ENCODE peak calls at places on chromosomes 12 and 14, in seven cellular contexts. K is stomach, A is endothelial cell of umbilical vein, M is GM12892, H is transverse colon, I is GM12878, N is spleen. F is an unnamed sample.

GRCh38 chr12:132393991-132394949 is 64.9 kb upstream of the GALNT9 start:
- DNase-seq in M (no peak), H (peak; percentile 0), I (no peak), A (no peak), K (no peak), N (peak; percentile 43), F (no peak)

GRCh38 chr12:48936379-48936979 is 11.2 kb upstream of the FKBP11 start:
- DNase-seq in I (no peak), H (peak; percentile 80), A (peak; percentile 64), N (peak; percentile 86), K (peak; percentile 78), M (peak; percentile 74), F (peak; percentile 71)

GRCh38 chr12:131785763-131786330 is 42.3 kb upstream of the MMP17 start:
- DNase-seq in A (no peak), I (no peak), H (no peak), N (no peak), M (no peak), K (no peak), F (no peak)

GRCh38 chr12:132495629-132496207 is 5.8 kb downstream of the FBRSL1 start:
- DNase-seq in H (no peak), A (no peak), I (no peak), N (no peak), K (no peak), M (no peak), F (no peak)

GRCh38 chr12:54631551-54631950 is 3.1 kb downstream of the LACRT start:
- DNase-seq in H (no peak), M (no peak), K (no peak), N (no peak), A (no peak), I (no peak), F (no peak)

GRCh38 chr14:92615451-92615850 is 101.9 kb downstream of the RIN3 start:
- DNase-seq in M (no peak), N (peak; percentile 90), K (no peak), H (no peak), I (peak; percentile 66), A (no peak), F (no peak)

GRCh38 chr14:53953002-53953827 is 3.4 kb downstream of the BMP4 start:
- DNase-seq in M (no peak), K (peak; percentile 69), A (peak; percentile 94), I (no peak), H (peak; percentile 78), N (peak; percentile 77), F (no peak)

GRCh38 chr14:79467837-79468236 is 743.5 kb downstream of the DIO2 start:
- DNase-seq in A (no peak), M (no peak), N (no peak), K (no peak), H (peak; percentile 69), I (no peak), F (no peak)

GRCh38 chr12:113340061-113340460 is 5.2 kb upstream of the SLC8B1 start:
- DNase-seq in A (no peak), N (no peak), K (no peak), M (no peak), I (no peak), H (no peak), F (no peak)

GRCh38 chr14:34449819-34450541 is 12.1 kb downstream of the SPTSSA start:
- DNase-seq in M (no peak), I (no peak), H (no peak), A (no peak), N (no peak), K (no peak), F (no peak)

GRCh38 chr12:95158919-95159318 is 58.3 kb downstream of the FGD6 start:
- DNase-seq in H (no peak), M (no peak), N (no peak), K (no peak), I (no peak), A (no peak), F (no peak)

GRCh38 chr14:101151226-101151929 is 247.9 kb upstream of the RTL1 start:
- DNase-seq in N (no peak), I (no peak), M (no peak), K (no peak), A (no peak), H (no peak), F (no peak)

GRCh38 chr12:90829044-90829443 is 125.9 kb downstream of the CCER1 start:
- DNase-seq in I (no peak), H (no peak), N (no peak), K (no peak), A (no peak), M (no peak), F (no peak)

GRCh38 chr12:8475508-8475907 is 19.7 kb downstream of the CLEC6A start:
- DNase-seq in K (no peak), I (no peak), H (no peak), N (no peak), M (no peak), A (no peak), F (no peak)

GRCh38 chr14:20799444-20799843 is 3.2 kb downstream of the RNASE1 start:
- DNase-seq in N (no peak), A (peak; percentile 64), M (no peak), I (no peak), K (no peak), H (no peak), F (no peak)

GRCh38 chr14:45247427-45247826 is 5.6 kb downstream of the MIS18BP1 start:
- DNase-seq in H (no peak), I (no peak), A (no peak), N (no peak), M (no peak), K (no peak), F (no peak)

GRCh38 chr12:112559784-112560183 is 141.0 kb downstream of the PTPN11 start:
- DNase-seq in K (no peak), M (no peak), N (no peak), H (no peak), A (no peak), I (no peak), F (no peak)

GRCh38 chr12:14902465-14902864 is 16.8 kb upstream of the MGP start:
- DNase-seq in H (no peak), N (no peak), M (no peak), I (no peak), A (peak; percentile 26), K (no peak), F (no peak)

GRCh38 chr14:100297320-100298300 is 8.6 kb downstream of the SLC25A29 start:
- DNase-seq in M (peak; percentile 86), N (peak; percentile 90), A (peak; percentile 28), K (peak; percentile 76), H (peak; percentile 72), I (peak; percentile 35), F (peak; percentile 91)

GRCh38 chr12:72330784-72331183 is 58.6 kb downstream of the TRHDE start:
- DNase-seq in N (no peak), M (no peak), K (no peak), I (no peak), H (no peak), A (no peak), F (no peak)

GRCh38 chr14:37493606-37494005 is 101.4 kb downstream of the FOXA1 start:
- DNase-seq in N (no peak), M (no peak), A (no peak), I (no peak), H (no peak), K (no peak), F (no peak)

GRCh38 chr14:87304404-87304803 is 688.6 kb downstream of the GALC start:
- DNase-seq in M (no peak), H (no peak), I (no peak), K (no peak), N (no peak), A (no peak), F (no peak)

GRCh38 chr12:120406553-120406952 is 31.4 kb upstream of the COX6A1 start:
- DNase-seq in K (no peak), N (no peak), H (no peak), M (no peak), I (no peak), A (no peak), F (no peak)

GRCh38 chr14:39218171-39218769 is 15.4 kb upstream of the MIA2 start:
- DNase-seq in A (peak; percentile 50), H (no peak), K (no peak), I (no peak), M (no peak), N (no peak), F (no peak)

GRCh38 chr14:35117112-35117511 is 4.7 kb downstream of the PPP2R3C start:
- DNase-seq in N (no peak), H (no peak), A (no peak), M (no peak), I (no peak), K (no peak), F (no peak)

GRCh38 chr14:68466491-68466977 is 326.3 kb downstream of the ZFP36L1 start:
- DNase-seq in A (peak; percentile 61), H (no peak), K (no peak), I (no peak), N (no peak), M (no peak), F (no peak)

GRCh38 chr14:67207810-67208209 is 18.6 kb downstream of the GARIN2 start:
- DNase-seq in N (no peak), M (no peak), K (no peak), I (no peak), A (no peak), H (no peak), F (no peak)
- TF ChIP-seq POLR2AphosphoS5 in N (no peak), M (no peak), K (no peak), I (no peak), A (no peak), H (no peak), F (no peak)

DNA sequence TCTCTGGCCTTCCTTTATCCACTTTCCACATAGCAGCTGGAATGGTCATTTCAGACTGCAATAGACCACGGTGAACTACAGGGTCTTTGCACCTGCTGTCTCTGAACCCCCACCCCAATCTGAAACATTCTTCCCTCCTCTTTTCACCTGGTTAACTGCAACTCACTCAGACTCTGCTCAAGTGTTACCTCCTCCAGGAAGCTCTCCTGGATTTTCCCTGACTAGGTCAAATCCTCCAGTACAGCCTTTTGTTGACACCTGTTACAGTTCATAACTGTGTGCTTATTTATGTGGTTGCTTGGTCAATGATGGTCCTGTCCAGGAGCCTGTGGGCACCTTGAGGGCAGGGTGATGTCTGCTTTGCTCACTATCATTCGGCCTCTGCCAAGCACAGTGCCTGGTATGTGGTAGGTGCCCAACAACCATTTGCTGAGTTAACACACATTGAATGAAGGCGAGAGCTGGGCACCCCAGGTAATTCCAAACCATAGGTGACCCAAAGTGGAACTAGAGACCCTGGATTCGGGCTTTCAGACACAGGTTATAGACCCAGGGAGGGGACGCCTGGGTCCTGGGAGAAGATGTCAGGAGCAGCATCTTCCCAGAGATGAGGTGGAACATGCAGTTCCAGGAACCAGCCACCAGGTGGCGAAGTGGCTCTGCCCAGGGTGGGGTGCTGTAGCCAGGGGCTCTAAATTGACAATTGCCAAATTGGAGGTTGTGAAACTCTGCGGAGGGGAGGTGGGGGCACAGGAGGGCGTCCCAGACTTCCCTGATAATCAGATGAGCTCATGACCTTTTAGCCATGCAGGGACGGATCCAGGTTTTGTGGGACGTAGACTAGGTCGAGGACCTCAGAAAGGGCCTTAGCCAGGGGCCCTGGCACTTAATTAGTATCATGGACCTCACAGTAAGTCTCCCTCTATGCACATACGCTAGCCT is 28.1 kb downstream of the TRPV4 start:
- DNase-seq in I (no peak), N (peak; percentile 92), H (peak; percentile 72), K (peak; percentile 72), M (peak; percentile 69), A (peak; percentile 53), F (peak; percentile 79)
- TF ChIP-seq POLR2A in I (no peak), N (no peak), H (no peak), K (no peak), M (no peak), A (no peak), F (no peak)

GRCh38 chr14:105091335-105092123 is 26.3 kb upstream of the GPR132 start:
- DNase-seq in M (no peak), A (no peak), K (peak; percentile 94), H (peak; percentile 94), I (no peak), N (peak; percentile 86), F (no peak)
- TF ChIP-seq POLR2AphosphoS5 in M (no peak), A (no peak), K (peak; percentile 85), H (peak; percentile 78), I (no peak), N (peak; percentile 42), F (no peak)

GRCh38 chr12:70190252-70191010 is 52.8 kb upstream of the CNOT2 start:
- DNase-seq in I (no peak), M (no peak), A (peak; percentile 44), H (no peak), N (no peak), K (no peak), F (no peak)
- TF ChIP-seq POLR2A in I (no peak), M (no peak), A (no peak), H (no peak), N (no peak), K (no peak), F (no peak)